ENCODE peak calls at places on chromosomes 3 and 15, in ten cellular contexts. One of them, this sample, is unnamed.
A peak's percentile ranks its signal among the peaks of the same experiment; 100 is the strongest.

GRCh38 chr3:23807161-23808015 is 1.6 kb downstream of the UBE2E1 start:
- DNase-seq in neural progenitor cell: no peak
- DNase-seq in activated T-cell treated with anti-CD3 and anti-CD28 coated beads for 48 hours: no peak
- DNase-seq in ascending aorta: no peak
- DNase-seq in left lung: no peak
- DNase-seq in DMS79: no peak
- DNase-seq in stimulated activated CD4-positive, alpha-beta T cell treated with anti-CD3 and anti-CD28 coated beads, Interleukin-2, amount 100 ng/mL, for 48 hours: no peak
- DNase-seq in Calu3: no peak
- DNase-seq in omental fat pad: no peak
- DNase-seq in KG1: no peak
- DNase-seq in this sample: no peak

GRCh38 chr15:83106994-83107840 is at the start of gene TM6SF1:
- DNase-seq in neural progenitor cell: peak; percentile 46
- DNase-seq in activated T-cell treated with anti-CD3 and anti-CD28 coated beads for 48 hours: peak; percentile 18
- DNase-seq in ascending aorta: no peak
- DNase-seq in left lung: peak; percentile 88
- DNase-seq in DMS79: no peak
- DNase-seq in stimulated activated CD4-positive, alpha-beta T cell treated with anti-CD3 and anti-CD28 coated beads, Interleukin-2, amount 100 ng/mL, for 48 hours: no peak
- DNase-seq in Calu3: peak; percentile 9
- DNase-seq in omental fat pad: no peak
- DNase-seq in KG1: no peak
- DNase-seq in this sample: no peak

GRCh38 chr3:50372349-50372748 is 13.0 kb upstream of the TMEM115 start:
- DNase-seq in neural progenitor cell: no peak
- DNase-seq in activated T-cell treated with anti-CD3 and anti-CD28 coated beads for 48 hours: no peak
- DNase-seq in ascending aorta: no peak
- DNase-seq in left lung: peak; percentile 71
- DNase-seq in DMS79: peak; percentile 25
- DNase-seq in stimulated activated CD4-positive, alpha-beta T cell treated with anti-CD3 and anti-CD28 coated beads, Interleukin-2, amount 100 ng/mL, for 48 hours: no peak
- DNase-seq in Calu3: no peak
- DNase-seq in omental fat pad: no peak
- DNase-seq in KG1: peak; percentile 29
- DNase-seq in this sample: no peak

GRCh38 chr15:94135748-94136147 is 95.6 kb upstream of the MCTP2 start:
- DNase-seq in neural progenitor cell: peak; percentile 46
- DNase-seq in activated T-cell treated with anti-CD3 and anti-CD28 coated beads for 48 hours: no peak
- DNase-seq in ascending aorta: no peak
- DNase-seq in left lung: no peak
- DNase-seq in DMS79: no peak
- DNase-seq in stimulated activated CD4-positive, alpha-beta T cell treated with anti-CD3 and anti-CD28 coated beads, Interleukin-2, amount 100 ng/mL, for 48 hours: no peak
- DNase-seq in Calu3: no peak
- DNase-seq in omental fat pad: no peak
- DNase-seq in KG1: no peak
- DNase-seq in this sample: no peak

GRCh38 chr3:186588619-186589018 is 18.1 kb downstream of the DNAJB11 start:
- DNase-seq in neural progenitor cell: no peak
- DNase-seq in activated T-cell treated with anti-CD3 and anti-CD28 coated beads for 48 hours: no peak
- DNase-seq in ascending aorta: no peak
- DNase-seq in left lung: no peak
- DNase-seq in DMS79: no peak
- DNase-seq in stimulated activated CD4-positive, alpha-beta T cell treated with anti-CD3 and anti-CD28 coated beads, Interleukin-2, amount 100 ng/mL, for 48 hours: no peak
- DNase-seq in Calu3: peak; percentile 24
- DNase-seq in omental fat pad: no peak
- DNase-seq in KG1: no peak
- DNase-seq in this sample: no peak

GRCh38 chr3:35322070-35322469 is 317.3 kb upstream of the ARPP21 start:
- DNase-seq in neural progenitor cell: no peak
- DNase-seq in activated T-cell treated with anti-CD3 and anti-CD28 coated beads for 48 hours: no peak
- DNase-seq in ascending aorta: no peak
- DNase-seq in left lung: no peak
- DNase-seq in DMS79: no peak
- DNase-seq in stimulated activated CD4-positive, alpha-beta T cell treated with anti-CD3 and anti-CD28 coated beads, Interleukin-2, amount 100 ng/mL, for 48 hours: no peak
- DNase-seq in Calu3: peak; percentile 29
- DNase-seq in omental fat pad: no peak
- DNase-seq in KG1: no peak
- DNase-seq in this sample: no peak

GRCh38 chr15:79595995-79596622 is 164.0 kb downstream of the MINAR1 start:
- DNase-seq in neural progenitor cell: peak; percentile 94
- DNase-seq in activated T-cell treated with anti-CD3 and anti-CD28 coated beads for 48 hours: peak; percentile 48
- DNase-seq in ascending aorta: no peak
- DNase-seq in left lung: no peak
- DNase-seq in DMS79: peak; percentile 17
- DNase-seq in stimulated activated CD4-positive, alpha-beta T cell treated with anti-CD3 and anti-CD28 coated beads, Interleukin-2, amount 100 ng/mL, for 48 hours: peak; percentile 21
- DNase-seq in Calu3: peak; percentile 79
- DNase-seq in omental fat pad: no peak
- DNase-seq in KG1: peak; percentile 47
- DNase-seq in this sample: peak; percentile 34

GRCh38 chr3:144692488-144692887 is 720.9 kb downstream of the DIPK2A start:
- DNase-seq in neural progenitor cell: no peak
- DNase-seq in activated T-cell treated with anti-CD3 and anti-CD28 coated beads for 48 hours: no peak
- DNase-seq in ascending aorta: no peak
- DNase-seq in left lung: no peak
- DNase-seq in DMS79: no peak
- DNase-seq in stimulated activated CD4-positive, alpha-beta T cell treated with anti-CD3 and anti-CD28 coated beads, Interleukin-2, amount 100 ng/mL, for 48 hours: no peak
- DNase-seq in Calu3: no peak
- DNase-seq in omental fat pad: no peak
- DNase-seq in KG1: no peak
- DNase-seq in this sample: no peak

GRCh38 chr15:78280289-78281072 is 16.1 kb downstream of the DNAJA4 start:
- DNase-seq in neural progenitor cell: no peak
- DNase-seq in activated T-cell treated with anti-CD3 and anti-CD28 coated beads for 48 hours: no peak
- DNase-seq in ascending aorta: no peak
- DNase-seq in left lung: no peak
- DNase-seq in DMS79: no peak
- DNase-seq in stimulated activated CD4-positive, alpha-beta T cell treated with anti-CD3 and anti-CD28 coated beads, Interleukin-2, amount 100 ng/mL, for 48 hours: no peak
- DNase-seq in Calu3: no peak
- DNase-seq in omental fat pad: no peak
- DNase-seq in KG1: no peak
- DNase-seq in this sample: no peak

GRCh38 chr3:192408007-192408655 is 319.2 kb downstream of the FGF12 start:
- DNase-seq in neural progenitor cell: peak; percentile 73
- DNase-seq in activated T-cell treated with anti-CD3 and anti-CD28 coated beads for 48 hours: no peak
- DNase-seq in ascending aorta: no peak
- DNase-seq in left lung: peak; percentile 70
- DNase-seq in DMS79: no peak
- DNase-seq in stimulated activated CD4-positive, alpha-beta T cell treated with anti-CD3 and anti-CD28 coated beads, Interleukin-2, amount 100 ng/mL, for 48 hours: no peak
- DNase-seq in Calu3: no peak
- DNase-seq in omental fat pad: no peak
- DNase-seq in KG1: no peak
- DNase-seq in this sample: no peak

GRCh38 chr3:59320080-59320479 is 270.3 kb upstream of the CFAP20DC start:
- DNase-seq in neural progenitor cell: peak; percentile 59
- DNase-seq in activated T-cell treated with anti-CD3 and anti-CD28 coated beads for 48 hours: no peak
- DNase-seq in ascending aorta: no peak
- DNase-seq in left lung: no peak
- DNase-seq in DMS79: peak; percentile 4
- DNase-seq in stimulated activated CD4-positive, alpha-beta T cell treated with anti-CD3 and anti-CD28 coated beads, Interleukin-2, amount 100 ng/mL, for 48 hours: no peak
- DNase-seq in Calu3: no peak
- DNase-seq in omental fat pad: no peak
- DNase-seq in KG1: no peak
- DNase-seq in this sample: no peak

GRCh38 chr3:2810723-2811122 is 299.5 kb downstream of the IL5RA start:
- DNase-seq in neural progenitor cell: peak; percentile 39
- DNase-seq in activated T-cell treated with anti-CD3 and anti-CD28 coated beads for 48 hours: no peak
- DNase-seq in ascending aorta: no peak
- DNase-seq in left lung: no peak
- DNase-seq in DMS79: no peak
- DNase-seq in stimulated activated CD4-positive, alpha-beta T cell treated with anti-CD3 and anti-CD28 coated beads, Interleukin-2, amount 100 ng/mL, for 48 hours: no peak
- DNase-seq in Calu3: no peak
- DNase-seq in omental fat pad: no peak
- DNase-seq in KG1: no peak
- DNase-seq in this sample: no peak

GRCh38 chr3:194472290-194472920 is 14.4 kb downstream of the ATP13A3 start:
- DNase-seq in neural progenitor cell: peak; percentile 72
- DNase-seq in activated T-cell treated with anti-CD3 and anti-CD28 coated beads for 48 hours: no peak
- DNase-seq in ascending aorta: no peak
- DNase-seq in left lung: no peak
- DNase-seq in DMS79: peak; percentile 16
- DNase-seq in stimulated activated CD4-positive, alpha-beta T cell treated with anti-CD3 and anti-CD28 coated beads, Interleukin-2, amount 100 ng/mL, for 48 hours: no peak
- DNase-seq in Calu3: peak; percentile 49
- DNase-seq in omental fat pad: no peak
- DNase-seq in KG1: no peak
- DNase-seq in this sample: no peak

GRCh38 chr3:31634485-31634884 is 101.8 kb downstream of the STT3B start:
- DNase-seq in neural progenitor cell: no peak
- DNase-seq in activated T-cell treated with anti-CD3 and anti-CD28 coated beads for 48 hours: no peak
- DNase-seq in ascending aorta: no peak
- DNase-seq in left lung: no peak
- DNase-seq in DMS79: no peak
- DNase-seq in stimulated activated CD4-positive, alpha-beta T cell treated with anti-CD3 and anti-CD28 coated beads, Interleukin-2, amount 100 ng/mL, for 48 hours: no peak
- DNase-seq in Calu3: no peak
- DNase-seq in omental fat pad: no peak
- DNase-seq in KG1: no peak
- DNase-seq in this sample: no peak

GRCh38 chr3:18442743-18443669 is 17.9 kb upstream of the SATB1 start:
- DNase-seq in neural progenitor cell: peak; percentile 2
- DNase-seq in activated T-cell treated with anti-CD3 and anti-CD28 coated beads for 48 hours: no peak
- DNase-seq in ascending aorta: no peak
- DNase-seq in left lung: no peak
- DNase-seq in DMS79: no peak
- DNase-seq in stimulated activated CD4-positive, alpha-beta T cell treated with anti-CD3 and anti-CD28 coated beads, Interleukin-2, amount 100 ng/mL, for 48 hours: peak; percentile 40
- DNase-seq in Calu3: no peak
- DNase-seq in omental fat pad: no peak
- DNase-seq in KG1: no peak
- DNase-seq in this sample: no peak

GRCh38 chr3:196219194-196219969 is 3.0 kb downstream of the SLC51A start:
- DNase-seq in neural progenitor cell: peak; percentile 33
- DNase-seq in activated T-cell treated with anti-CD3 and anti-CD28 coated beads for 48 hours: peak; percentile 46
- DNase-seq in ascending aorta: peak; percentile 81
- DNase-seq in left lung: no peak
- DNase-seq in DMS79: peak; percentile 85
- DNase-seq in stimulated activated CD4-positive, alpha-beta T cell treated with anti-CD3 and anti-CD28 coated beads, Interleukin-2, amount 100 ng/mL, for 48 hours: peak; percentile 47
- DNase-seq in Calu3: no peak
- DNase-seq in omental fat pad: no peak
- DNase-seq in KG1: peak; percentile 35
- DNase-seq in this sample: peak; percentile 77

GRCh38 chr3:14033023-14033422 is 91.6 kb downstream of the CHCHD4 start:
- DNase-seq in neural progenitor cell: no peak
- DNase-seq in activated T-cell treated with anti-CD3 and anti-CD28 coated beads for 48 hours: no peak
- DNase-seq in ascending aorta: no peak
- DNase-seq in left lung: no peak
- DNase-seq in DMS79: no peak
- DNase-seq in stimulated activated CD4-positive, alpha-beta T cell treated with anti-CD3 and anti-CD28 coated beads, Interleukin-2, amount 100 ng/mL, for 48 hours: no peak
- DNase-seq in Calu3: no peak
- DNase-seq in omental fat pad: no peak
- DNase-seq in KG1: no peak
- DNase-seq in this sample: no peak

GRCh38 chr3:47016934-47017435 is 37.5 kb downstream of the NBEAL2 start:
- DNase-seq in neural progenitor cell: no peak
- DNase-seq in activated T-cell treated with anti-CD3 and anti-CD28 coated beads for 48 hours: no peak
- DNase-seq in ascending aorta: no peak
- DNase-seq in left lung: no peak
- DNase-seq in DMS79: no peak
- DNase-seq in stimulated activated CD4-positive, alpha-beta T cell treated with anti-CD3 and anti-CD28 coated beads, Interleukin-2, amount 100 ng/mL, for 48 hours: no peak
- DNase-seq in Calu3: no peak
- DNase-seq in omental fat pad: no peak
- DNase-seq in KG1: peak; percentile 53
- DNase-seq in this sample: no peak

GRCh38 chr15:89777073-89777820 is 1.1 kb downstream of the MESP2 start:
- DNase-seq in neural progenitor cell: no peak
- DNase-seq in activated T-cell treated with anti-CD3 and anti-CD28 coated beads for 48 hours: no peak
- DNase-seq in ascending aorta: no peak
- DNase-seq in left lung: no peak
- DNase-seq in DMS79: no peak
- DNase-seq in stimulated activated CD4-positive, alpha-beta T cell treated with anti-CD3 and anti-CD28 coated beads, Interleukin-2, amount 100 ng/mL, for 48 hours: no peak
- DNase-seq in Calu3: no peak
- DNase-seq in omental fat pad: no peak
- DNase-seq in KG1: no peak
- DNase-seq in this sample: no peak

GRCh38 chr15:72231847-72232461 is 964 bp upstream of the PKM start:
- DNase-seq in neural progenitor cell: peak; percentile 41
- DNase-seq in activated T-cell treated with anti-CD3 and anti-CD28 coated beads for 48 hours: no peak
- DNase-seq in ascending aorta: peak; percentile 82
- DNase-seq in left lung: no peak
- DNase-seq in DMS79: no peak
- DNase-seq in stimulated activated CD4-positive, alpha-beta T cell treated with anti-CD3 and anti-CD28 coated beads, Interleukin-2, amount 100 ng/mL, for 48 hours: no peak
- DNase-seq in Calu3: peak; percentile 61
- DNase-seq in omental fat pad: no peak
- DNase-seq in KG1: no peak
- DNase-seq in this sample: no peak

GRCh38 chr3:38925351-38925750 is 109.3 kb upstream of the SCN10A start:
- DNase-seq in neural progenitor cell: no peak
- DNase-seq in activated T-cell treated with anti-CD3 and anti-CD28 coated beads for 48 hours: no peak
- DNase-seq in ascending aorta: no peak
- DNase-seq in left lung: no peak
- DNase-seq in DMS79: no peak
- DNase-seq in stimulated activated CD4-positive, alpha-beta T cell treated with anti-CD3 and anti-CD28 coated beads, Interleukin-2, amount 100 ng/mL, for 48 hours: no peak
- DNase-seq in Calu3: no peak
- DNase-seq in omental fat pad: no peak
- DNase-seq in KG1: no peak
- DNase-seq in this sample: no peak

GRCh38 chr15:63461230-63461629 is 43.2 kb upstream of the USP3 start:
- DNase-seq in neural progenitor cell: peak; percentile 71
- DNase-seq in activated T-cell treated with anti-CD3 and anti-CD28 coated beads for 48 hours: no peak
- DNase-seq in ascending aorta: peak; percentile 27
- DNase-seq in left lung: no peak
- DNase-seq in DMS79: no peak
- DNase-seq in stimulated activated CD4-positive, alpha-beta T cell treated with anti-CD3 and anti-CD28 coated beads, Interleukin-2, amount 100 ng/mL, for 48 hours: no peak
- DNase-seq in Calu3: peak; percentile 72
- DNase-seq in omental fat pad: no peak
- DNase-seq in KG1: no peak
- DNase-seq in this sample: no peak

GRCh38 chr3:167840247-167840646 is 104.7 kb downstream of the SERPINI1 start:
- DNase-seq in neural progenitor cell: no peak
- DNase-seq in activated T-cell treated with anti-CD3 and anti-CD28 coated beads for 48 hours: no peak
- DNase-seq in ascending aorta: no peak
- DNase-seq in left lung: no peak
- DNase-seq in DMS79: no peak
- DNase-seq in stimulated activated CD4-positive, alpha-beta T cell treated with anti-CD3 and anti-CD28 coated beads, Interleukin-2, amount 100 ng/mL, for 48 hours: no peak
- DNase-seq in Calu3: no peak
- DNase-seq in omental fat pad: no peak
- DNase-seq in KG1: no peak
- DNase-seq in this sample: no peak

GRCh38 chr3:56303508-56303907 is 164.8 kb downstream of the ERC2 start:
- DNase-seq in neural progenitor cell: peak; percentile 87
- DNase-seq in activated T-cell treated with anti-CD3 and anti-CD28 coated beads for 48 hours: peak; percentile 4
- DNase-seq in ascending aorta: no peak
- DNase-seq in left lung: no peak
- DNase-seq in DMS79: no peak
- DNase-seq in stimulated activated CD4-positive, alpha-beta T cell treated with anti-CD3 and anti-CD28 coated beads, Interleukin-2, amount 100 ng/mL, for 48 hours: no peak
- DNase-seq in Calu3: peak; percentile 24
- DNase-seq in omental fat pad: no peak
- DNase-seq in KG1: no peak
- DNase-seq in this sample: peak; percentile 33

GRCh38 chr3:38382506-38383080 is 36.0 kb downstream of the XYLB start:
- DNase-seq in neural progenitor cell: no peak
- DNase-seq in activated T-cell treated with anti-CD3 and anti-CD28 coated beads for 48 hours: no peak
- DNase-seq in ascending aorta: no peak
- DNase-seq in left lung: no peak
- DNase-seq in DMS79: peak; percentile 3
- DNase-seq in stimulated activated CD4-positive, alpha-beta T cell treated with anti-CD3 and anti-CD28 coated beads, Interleukin-2, amount 100 ng/mL, for 48 hours: no peak
- DNase-seq in Calu3: no peak
- DNase-seq in omental fat pad: no peak
- DNase-seq in KG1: no peak
- DNase-seq in this sample: no peak

GRCh38 chr3:35393916-35394315 is 245.4 kb upstream of the ARPP21 start:
- DNase-seq in neural progenitor cell: no peak
- DNase-seq in activated T-cell treated with anti-CD3 and anti-CD28 coated beads for 48 hours: no peak
- DNase-seq in ascending aorta: no peak
- DNase-seq in left lung: no peak
- DNase-seq in DMS79: peak; percentile 89
- DNase-seq in stimulated activated CD4-positive, alpha-beta T cell treated with anti-CD3 and anti-CD28 coated beads, Interleukin-2, amount 100 ng/mL, for 48 hours: no peak
- DNase-seq in Calu3: no peak
- DNase-seq in omental fat pad: no peak
- DNase-seq in KG1: no peak
- DNase-seq in this sample: no peak

GRCh38 chr3:98450372-98450771 is 12.6 kb upstream of the OR5K1 start:
- DNase-seq in neural progenitor cell: no peak
- DNase-seq in activated T-cell treated with anti-CD3 and anti-CD28 coated beads for 48 hours: no peak
- DNase-seq in ascending aorta: no peak
- DNase-seq in left lung: no peak
- DNase-seq in DMS79: no peak
- DNase-seq in stimulated activated CD4-positive, alpha-beta T cell treated with anti-CD3 and anti-CD28 coated beads, Interleukin-2, amount 100 ng/mL, for 48 hours: no peak
- DNase-seq in Calu3: no peak
- DNase-seq in omental fat pad: no peak
- DNase-seq in KG1: no peak
- DNase-seq in this sample: no peak

GRCh38 chr3:111246967-111247760 is 175.5 kb downstream of the NECTIN3 start:
- DNase-seq in neural progenitor cell: no peak
- DNase-seq in activated T-cell treated with anti-CD3 and anti-CD28 coated beads for 48 hours: no peak
- DNase-seq in ascending aorta: no peak
- DNase-seq in left lung: no peak
- DNase-seq in DMS79: no peak
- DNase-seq in stimulated activated CD4-positive, alpha-beta T cell treated with anti-CD3 and anti-CD28 coated beads, Interleukin-2, amount 100 ng/mL, for 48 hours: no peak
- DNase-seq in Calu3: peak; percentile 16
- DNase-seq in omental fat pad: no peak
- DNase-seq in KG1: no peak
- DNase-seq in this sample: no peak

This sample was measured in SIG-M5.